ENCODE peak calls at places on chromosomes 16 and 17, in four cellular contexts. Q is IMR-90, L is A549, U is GM12878. O is an unnamed sample.

GRCh38 chr17:15161395-15161794 is 103.7 kb downstream of the PMP22 start:
- DNase-seq in L (no peak), U (no peak), Q (no peak), O (no peak)

GRCh38 chr17:31495049-31495885 is 103.8 kb downstream of the RAB11FIP4 start:
- DNase-seq in U (no peak), Q (no peak), L (no peak), O (no peak)

GRCh38 chr17:62017496-62017895 is 47.6 kb downstream of the MED13 start:
- DNase-seq in L (no peak), Q (peak), U (no peak), O (no peak)

GRCh38 chr16:72987480-72987901 is 60.4 kb downstream of the ZFHX3 start:
- DNase-seq in L (no peak), U (no peak), Q (no peak), O (no peak)

GRCh38 chr17:77811521-77811920 is 147.0 kb upstream of the TNRC6C start:
- DNase-seq in Q (no peak), L (no peak), U (no peak), O (no peak)

GRCh38 chr17:9368631-9369030 is 207.0 kb downstream of the STX8 start:
- DNase-seq in U (no peak), Q (peak), L (no peak), O (no peak)

GRCh38 chr17:8997994-8998628 is 23.2 kb upstream of the NTN1 start:
- DNase-seq in U (peak), Q (peak), L (peak), O (peak)

GRCh38 chr17:75152971-75153853 is 1.1 kb downstream of the JPT1 start:
- DNase-seq in L (peak), U (no peak), Q (peak), O (peak)

GRCh38 chr17:82239926-82240505 is 11.2 kb downstream of the SLC16A3 start:
- DNase-seq in L (no peak), U (no peak), Q (no peak), O (no peak)

GRCh38 chr16:85612191-85612800 is 826 bp upstream of the GSE1 start:
- DNase-seq in L (peak), U (no peak), Q (peak), O (peak)

GRCh38 chr17:10135539-10136257 is 62.7 kb downstream of the GAS7 start:
- DNase-seq in Q (peak), L (no peak), U (no peak), O (no peak)

GRCh38 chr17:61378658-61379456 is 20.8 kb upstream of the TBX2 start:
- DNase-seq in Q (no peak), U (no peak), L (no peak), O (no peak)

GRCh38 chr16:14331020-14331419 is 259.9 kb downstream of the MRTFB start:
- DNase-seq in U (no peak), L (no peak), Q (no peak), O (no peak)

GRCh38 chr16:66278111-66278531 is 88.4 kb upstream of the CDH5 start:
- DNase-seq in L (no peak), Q (no peak), U (no peak), O (no peak)

GRCh38 chr17:18039535-18040286 is 503 bp downstream of the GID4 start:
- DNase-seq in L (peak), Q (no peak), U (no peak), O (peak)

GRCh38 chr17:40813804-40814203 is 8.6 kb downstream of the KRT10 start:
- DNase-seq in L (no peak), U (no peak), Q (peak), O (no peak)

GRCh38 chr16:46727630-46728029 is 20.5 kb downstream of the MYLK3 start:
- DNase-seq in U (no peak), L (no peak), Q (no peak), O (no peak)

GRCh38 chr17:55794681-55795080 is 43.8 kb downstream of the PCTP start:
- DNase-seq in Q (no peak), L (no peak), U (no peak), O (no peak)

GRCh38 chr17:28105501-28105900 is 63.0 kb downstream of the NLK start:
- DNase-seq in L (no peak), U (no peak), Q (no peak), O (peak)

GRCh38 chr16:55779391-55780094 is 53.4 kb downstream of the CES1 start:
- DNase-seq in L (no peak), U (no peak), Q (no peak), O (no peak)

GRCh38 chr16:2425008-2425518 is 4.2 kb upstream of the CCNF start:
- DNase-seq in L (no peak), U (no peak), Q (no peak), O (no peak)

GRCh38 chr17:14693382-14693781 is 392.5 kb downstream of the HS3ST3B1 start:
- DNase-seq in L (no peak), Q (no peak), U (no peak), O (no peak)

GRCh38 chr16:8957061-8957392 is 6.7 kb downstream of the USP7 start:
- DNase-seq in L (no peak), U (no peak), Q (no peak), O (no peak)

GRCh38 chr17:75182319-75182568 is 515 bp downstream of the SUMO2 start:
- DNase-seq in U (no peak), Q (no peak), L (no peak), O (no peak)

GRCh38 chr17:61806941-61807340 is 56.4 kb downstream of the BRIP1 start:
- DNase-seq in Q (peak), L (no peak), U (no peak), O (no peak)

GRCh38 chr17:28570716-28571254 is 539 bp downstream of the PIGS start:
- DNase-seq in L (peak), U (no peak), Q (no peak), O (peak)

GRCh38 chr17:37490638-37491614 is 1.2 kb downstream of the DUSP14 start:
- DNase-seq in Q (peak), L (peak), U (no peak), O (peak)

GRCh38 chr17:65389426-65389825 is 172.0 kb downstream of the AXIN2 start:
- DNase-seq in Q (peak), L (no peak), U (no peak), O (no peak)

GRCh38 chr17:61409301-61410099 is 9.9 kb downstream of the TBX2 start:
- DNase-seq in Q (peak), L (peak), U (no peak), O (peak)

GRCh38 chr17:48491527-48492273 is 39.1 kb downstream of the HOXB1 start:
- DNase-seq in L (no peak), U (no peak), Q (peak), O (no peak)

GRCh38 chr17:82890339-82890730 is 50.5 kb upstream of the ZNF750 start:
- DNase-seq in Q (no peak), L (no peak), U (no peak), O (no peak)

GRCh38 chr17:27657620-27658019 is 26.6 kb downstream of the LGALS9 start:
- DNase-seq in Q (peak), U (no peak), L (no peak), O (no peak)

GRCh38 chr17:67574658-67575293 is 143.0 kb upstream of the NOL11 start:
- DNase-seq in L (no peak), Q (no peak), U (peak), O (no peak)

GRCh38 chr17:80772906-80773242 is 218.8 kb upstream of the CHMP6 start:
- DNase-seq in Q (no peak), U (no peak), L (no peak), O (no peak)

GRCh38 chr17:76432004-76432403 is 20.9 kb downstream of the UBE2O start:
- DNase-seq in L (no peak), U (no peak), Q (no peak), O (no peak)

GRCh38 chr17:31490991-31491793 is 99.7 kb downstream of the RAB11FIP4 start:
- DNase-seq in Q (no peak), U (peak), L (no peak), O (no peak)

GRCh38 chr17:28494445-28495188 is 11.5 kb upstream of the FOXN1 start:
- DNase-seq in L (peak), U (no peak), Q (peak), O (peak)

GRCh38 chr17:11488407-11488806 is 109.9 kb upstream of the DNAH9 start:
- DNase-seq in Q (no peak), L (no peak), U (no peak), O (no peak)
- TF ChIP-seq ELK1 in Q (no peak), L (no peak), U (no peak), O (no peak)

GRCh38 chr16:15996432-15997109 is 47.2 kb downstream of the ABCC1 start:
- DNase-seq in U (no peak), L (peak), Q (peak), O (peak)
- TF ChIP-seq ELK1 in U (no peak), L (no peak), Q (no peak), O (no peak)

GRCh38 chr17:44394833-44395232 is 5.4 kb upstream of the ITGA2B start:
- DNase-seq in Q (no peak), U (no peak), L (no peak), O (no peak)
- TF ChIP-seq ELK1 in Q (no peak), U (no peak), L (no peak), O (no peak)

GRCh38 chr16:48580925-48581500 is 29.0 kb downstream of the N4BP1 start:
- DNase-seq in U (no peak), Q (no peak), L (no peak), O (no peak)

GRCh38 chr16:48586083-48586482 is 23.9 kb downstream of the N4BP1 start:
- DNase-seq in L (no peak), Q (no peak), U (no peak), O (no peak)

DNA sequence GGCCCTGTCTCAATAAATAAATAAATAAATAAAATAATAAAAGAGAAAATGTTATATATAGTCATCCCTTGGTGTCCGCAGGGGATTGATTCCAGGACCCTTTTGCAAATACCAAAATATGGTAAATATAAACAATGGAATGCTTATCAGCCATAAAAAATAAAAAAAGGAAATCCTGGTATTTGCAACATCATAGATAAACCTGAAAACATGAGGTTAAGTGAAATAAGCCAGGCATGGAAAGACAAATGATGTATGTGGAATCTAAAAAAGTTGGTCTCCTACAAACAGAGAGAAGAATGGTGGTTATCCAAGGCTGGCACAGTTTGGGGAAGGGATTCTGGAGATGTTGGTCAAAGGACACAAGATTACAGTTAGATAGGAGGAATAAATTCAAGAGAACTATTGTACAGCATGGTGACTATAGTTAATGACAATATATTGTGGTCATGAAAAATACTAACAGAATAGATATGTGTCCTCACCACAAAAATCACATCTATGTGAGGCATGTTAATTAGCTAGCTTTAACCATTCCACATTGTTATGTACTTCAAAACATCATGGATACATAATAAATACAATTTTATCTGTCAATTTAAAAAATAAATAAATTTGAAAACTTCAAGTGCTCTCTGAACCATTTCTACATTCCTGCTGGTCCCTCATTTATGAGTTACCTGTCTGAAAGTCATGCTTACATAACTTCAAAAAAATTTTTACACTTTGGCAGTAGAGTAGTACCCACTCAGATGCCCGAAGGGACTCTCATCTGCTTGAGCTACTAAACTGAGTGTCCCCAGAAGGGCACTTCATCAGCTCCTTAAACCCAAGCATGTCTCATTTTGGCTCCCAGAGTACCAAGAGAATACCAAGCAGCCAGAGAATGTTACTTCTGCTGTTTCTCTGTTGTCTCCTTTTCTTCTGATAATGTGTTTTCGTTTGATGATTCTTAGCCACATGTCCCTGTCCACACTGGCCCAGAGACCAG is 26.6 kb downstream of the N4BP1 start:
- DNase-seq in L (no peak), U (no peak), Q (no peak), O (no peak)
- TF ChIP-seq ELK1 in L (no peak), U (no peak), Q (no peak), O (no peak)

GRCh38 chr17:50426814-50427787 is 1.1 kb downstream of the ACSF2 start:
- DNase-seq in U (no peak), L (peak), Q (peak), O (peak)
- TF ChIP-seq ELK1 in U (no peak), L (no peak), Q (no peak), O (no peak)

GRCh38 chr17:79027274-79027924 is 3.4 kb downstream of the C1QTNF1 start:
- DNase-seq in U (no peak), L (no peak), Q (no peak), O (no peak)
- TF ChIP-seq ELK1 in U (no peak), L (no peak), Q (no peak), O (no peak)

GRCh38 chr16:88539261-88539651 is 30.9 kb upstream of the ZC3H18 start:
- DNase-seq in U (no peak), Q (no peak), L (no peak), O (no peak)
- TF ChIP-seq ELK1 in U (no peak), Q (no peak), L (no peak), O (no peak)

GRCh38 chr16:11472851-11473250 is 113.9 kb downstream of the LITAF start:
- DNase-seq in L (no peak), U (no peak), Q (no peak), O (no peak)

GRCh38 chr16:11471548-11471947 is 115.2 kb downstream of the LITAF start:
- DNase-seq in Q (no peak), U (no peak), L (no peak), O (no peak)

GRCh38 chr16:11474617-11475291 is 112.0 kb downstream of the LITAF start:
- DNase-seq in U (no peak), Q (no peak), L (no peak), O (no peak)

GRCh38 chr16:11472410-11472809 is 114.3 kb downstream of the LITAF start:
- DNase-seq in U (no peak), L (no peak), Q (no peak), O (no peak)

GRCh38 chr16:11473728-11474127 is 113.0 kb downstream of the LITAF start:
- DNase-seq in Q (no peak), U (no peak), L (no peak), O (no peak)
- TF ChIP-seq ELK1 in Q (no peak), U (no peak), L (no peak), O (no peak)

GRCh38 chr16:48676836-48677235 is 66.9 kb upstream of the N4BP1 start:
- DNase-seq in Q (peak), U (no peak), L (no peak), O (no peak)
- TF ChIP-seq ELK1 in Q (no peak), U (no peak), L (no peak), O (no peak)